ENCODE peak calls at places on chromosomes 4 and X, in nine cellular contexts. One of them, this sample, is unnamed.

GRCh38 chr4:94834496-94834895 is 76.7 kb downstream of the BMPR1B start:
- DNase-seq in effector memory CD4-positive, alpha-beta T cell: no peak
- DNase-seq in nephron progenitor cell: no peak
- DNase-seq in B cell: no peak
- DNase-seq in NB4: no peak
- DNase-seq in NCI-H2081: no peak
- DNase-seq in endothelial cell: no peak
- DNase-seq in HEK293T: no peak
- DNase-seq in esophagus squamous epithelium: no peak
- DNase-seq in this sample: no peak

GRCh38 chr4:27000122-27000521 is 139.5 kb downstream of the STIM2 start:
- DNase-seq in esophagus squamous epithelium: no peak
- DNase-seq in nephron progenitor cell: no peak
- DNase-seq in NB4: no peak
- DNase-seq in HEK293T: no peak
- DNase-seq in NCI-H2081: no peak
- DNase-seq in B cell: no peak
- DNase-seq in effector memory CD4-positive, alpha-beta T cell: no peak
- DNase-seq in endothelial cell: no peak
- DNase-seq in this sample: no peak

GRCh38 chr4:88738714-88739366 is 41.2 kb upstream of the NAP1L5 start:
- DNase-seq in NCI-H2081: peak; percentile 86
- DNase-seq in effector memory CD4-positive, alpha-beta T cell: no peak
- DNase-seq in B cell: no peak
- DNase-seq in NB4: no peak
- DNase-seq in nephron progenitor cell: no peak
- DNase-seq in esophagus squamous epithelium: no peak
- DNase-seq in HEK293T: no peak
- DNase-seq in endothelial cell: no peak
- DNase-seq in this sample: no peak

GRCh38 chrX:106889468-106889867 is 13.7 kb downstream of the RIPPLY1 start:
- DNase-seq in nephron progenitor cell: no peak
- DNase-seq in effector memory CD4-positive, alpha-beta T cell: no peak
- DNase-seq in esophagus squamous epithelium: no peak
- DNase-seq in B cell: no peak
- DNase-seq in HEK293T: no peak
- DNase-seq in NCI-H2081: no peak
- DNase-seq in NB4: no peak
- DNase-seq in endothelial cell: no peak
- DNase-seq in this sample: no peak

GRCh38 chr4:183348706-183349659 is 26.8 kb upstream of the CLDN24 start:
- DNase-seq in HEK293T: no peak
- DNase-seq in NCI-H2081: no peak
- DNase-seq in endothelial cell: no peak
- DNase-seq in esophagus squamous epithelium: no peak
- DNase-seq in NB4: peak; percentile 28
- DNase-seq in nephron progenitor cell: no peak
- DNase-seq in B cell: no peak
- DNase-seq in effector memory CD4-positive, alpha-beta T cell: no peak
- DNase-seq in this sample: no peak

GRCh38 chr4:118842055-118842454 is 6.1 kb upstream of the SEC24D start:
- DNase-seq in nephron progenitor cell: no peak
- DNase-seq in NB4: no peak
- DNase-seq in NCI-H2081: no peak
- DNase-seq in HEK293T: no peak
- DNase-seq in effector memory CD4-positive, alpha-beta T cell: no peak
- DNase-seq in endothelial cell: no peak
- DNase-seq in B cell: no peak
- DNase-seq in esophagus squamous epithelium: no peak
- DNase-seq in this sample: no peak

GRCh38 chrX:31715675-31716074 is 643.8 kb upstream of the FTHL17 start:
- DNase-seq in endothelial cell: no peak
- DNase-seq in NB4: no peak
- DNase-seq in effector memory CD4-positive, alpha-beta T cell: no peak
- DNase-seq in nephron progenitor cell: no peak
- DNase-seq in B cell: no peak
- DNase-seq in esophagus squamous epithelium: no peak
- DNase-seq in HEK293T: peak; percentile 38
- DNase-seq in NCI-H2081: no peak
- DNase-seq in this sample: no peak

GRCh38 chr4:89486042-89486441 is 178.4 kb upstream of the GPRIN3 start:
- DNase-seq in NB4: no peak
- DNase-seq in endothelial cell: no peak
- DNase-seq in NCI-H2081: peak; percentile 6
- DNase-seq in HEK293T: peak; percentile 17
- DNase-seq in nephron progenitor cell: no peak
- DNase-seq in B cell: no peak
- DNase-seq in effector memory CD4-positive, alpha-beta T cell: no peak
- DNase-seq in esophagus squamous epithelium: no peak
- DNase-seq in this sample: no peak

GRCh38 chr4:154030747-154031146 is 241.9 kb upstream of the SFRP2 start:
- DNase-seq in NB4: no peak
- DNase-seq in endothelial cell: no peak
- DNase-seq in effector memory CD4-positive, alpha-beta T cell: no peak
- DNase-seq in HEK293T: no peak
- DNase-seq in nephron progenitor cell: no peak
- DNase-seq in esophagus squamous epithelium: no peak
- DNase-seq in NCI-H2081: no peak
- DNase-seq in B cell: no peak
- DNase-seq in this sample: no peak

GRCh38 chrX:96987228-96987627 is 103.5 kb downstream of the RPA4 start:
- DNase-seq in esophagus squamous epithelium: no peak
- DNase-seq in nephron progenitor cell: no peak
- DNase-seq in HEK293T: no peak
- DNase-seq in NB4: no peak
- DNase-seq in endothelial cell: no peak
- DNase-seq in B cell: no peak
- DNase-seq in NCI-H2081: no peak
- DNase-seq in effector memory CD4-positive, alpha-beta T cell: no peak
- DNase-seq in this sample: no peak

GRCh38 chrX:10516781-10517322 is 103.5 kb downstream of the MID1 start:
- DNase-seq in HEK293T: no peak
- DNase-seq in effector memory CD4-positive, alpha-beta T cell: no peak
- DNase-seq in NB4: no peak
- DNase-seq in esophagus squamous epithelium: no peak
- DNase-seq in B cell: no peak
- DNase-seq in endothelial cell: no peak
- DNase-seq in NCI-H2081: no peak
- DNase-seq in nephron progenitor cell: no peak
- DNase-seq in this sample: no peak

GRCh38 chr4:6178757-6179156 is 21.6 kb downstream of the JAKMIP1 start:
- DNase-seq in NCI-H2081: no peak
- DNase-seq in effector memory CD4-positive, alpha-beta T cell: no peak
- DNase-seq in esophagus squamous epithelium: no peak
- DNase-seq in HEK293T: no peak
- DNase-seq in nephron progenitor cell: no peak
- DNase-seq in B cell: no peak
- DNase-seq in endothelial cell: no peak
- DNase-seq in NB4: no peak
- DNase-seq in this sample: no peak

GRCh38 chr4:4456816-4457578 is 70.1 kb downstream of the NSG1 start:
- DNase-seq in B cell: no peak
- DNase-seq in esophagus squamous epithelium: no peak
- DNase-seq in endothelial cell: no peak
- DNase-seq in effector memory CD4-positive, alpha-beta T cell: no peak
- DNase-seq in NCI-H2081: no peak
- DNase-seq in nephron progenitor cell: no peak
- DNase-seq in NB4: no peak
- DNase-seq in HEK293T: no peak
- DNase-seq in this sample: no peak

GRCh38 chr4:156294577-156294976 is 340.9 kb upstream of the CTSO start:
- DNase-seq in esophagus squamous epithelium: no peak
- DNase-seq in endothelial cell: peak; percentile 6
- DNase-seq in nephron progenitor cell: no peak
- DNase-seq in NCI-H2081: peak; percentile 80
- DNase-seq in NB4: peak; percentile 47
- DNase-seq in B cell: no peak
- DNase-seq in HEK293T: peak; percentile 31
- DNase-seq in effector memory CD4-positive, alpha-beta T cell: no peak
- DNase-seq in this sample: peak; percentile 52

GRCh38 chr4:189785257-189785656 is 155.4 kb upstream of the FRG1 start:
- DNase-seq in NB4: no peak
- DNase-seq in B cell: no peak
- DNase-seq in HEK293T: no peak
- DNase-seq in NCI-H2081: no peak
- DNase-seq in nephron progenitor cell: no peak
- DNase-seq in endothelial cell: no peak
- DNase-seq in esophagus squamous epithelium: no peak
- DNase-seq in effector memory CD4-positive, alpha-beta T cell: no peak
- DNase-seq in this sample: no peak

GRCh38 chr4:3372933-3373465 is 68.8 kb upstream of the HGFAC start:
- DNase-seq in esophagus squamous epithelium: no peak
- DNase-seq in HEK293T: no peak
- DNase-seq in B cell: peak; percentile 78
- DNase-seq in effector memory CD4-positive, alpha-beta T cell: no peak
- DNase-seq in endothelial cell: no peak
- DNase-seq in NB4: peak; percentile 97
- DNase-seq in NCI-H2081: no peak
- DNase-seq in nephron progenitor cell: no peak
- DNase-seq in this sample: peak; percentile 84

GRCh38 chr4:93313207-93313606 is 515.3 kb upstream of the ATOH1 start:
- DNase-seq in endothelial cell: no peak
- DNase-seq in B cell: no peak
- DNase-seq in esophagus squamous epithelium: no peak
- DNase-seq in HEK293T: no peak
- DNase-seq in NCI-H2081: no peak
- DNase-seq in effector memory CD4-positive, alpha-beta T cell: no peak
- DNase-seq in NB4: no peak
- DNase-seq in nephron progenitor cell: no peak
- DNase-seq in this sample: no peak

GRCh38 chr4:110130578-110131358 is 67.6 kb downstream of the ELOVL6 start:
- DNase-seq in effector memory CD4-positive, alpha-beta T cell: no peak
- DNase-seq in NB4: no peak
- DNase-seq in esophagus squamous epithelium: no peak
- DNase-seq in nephron progenitor cell: no peak
- DNase-seq in endothelial cell: no peak
- DNase-seq in B cell: no peak
- DNase-seq in HEK293T: no peak
- DNase-seq in NCI-H2081: no peak
- DNase-seq in this sample: no peak

GRCh38 chrX:10135561-10136399 is 21.0 kb upstream of the CLCN4 start:
- DNase-seq in esophagus squamous epithelium: no peak
- DNase-seq in effector memory CD4-positive, alpha-beta T cell: no peak
- DNase-seq in endothelial cell: no peak
- DNase-seq in B cell: no peak
- DNase-seq in HEK293T: no peak
- DNase-seq in nephron progenitor cell: no peak
- DNase-seq in NB4: no peak
- DNase-seq in NCI-H2081: no peak
- DNase-seq in this sample: no peak

GRCh38 chrX:72676465-72676864 is 37.6 kb downstream of the PHKA1 start:
- DNase-seq in esophagus squamous epithelium: no peak
- DNase-seq in endothelial cell: no peak
- DNase-seq in nephron progenitor cell: no peak
- DNase-seq in HEK293T: no peak
- DNase-seq in B cell: no peak
- DNase-seq in effector memory CD4-positive, alpha-beta T cell: no peak
- DNase-seq in NCI-H2081: no peak
- DNase-seq in NB4: no peak
- DNase-seq in this sample: no peak

GRCh38 chr4:65865489-65865888 is 195.2 kb upstream of the EPHA5 start:
- DNase-seq in NCI-H2081: no peak
- DNase-seq in esophagus squamous epithelium: no peak
- DNase-seq in nephron progenitor cell: no peak
- DNase-seq in endothelial cell: peak; percentile 13
- DNase-seq in NB4: peak; percentile 12
- DNase-seq in HEK293T: peak; percentile 18
- DNase-seq in B cell: no peak
- DNase-seq in effector memory CD4-positive, alpha-beta T cell: no peak
- DNase-seq in this sample: peak; percentile 11

GRCh38 chr4:39563448-39563847 is 36.2 kb upstream of the UGDH start:
- DNase-seq in effector memory CD4-positive, alpha-beta T cell: no peak
- DNase-seq in NB4: no peak
- DNase-seq in nephron progenitor cell: no peak
- DNase-seq in NCI-H2081: no peak
- DNase-seq in HEK293T: no peak
- DNase-seq in esophagus squamous epithelium: no peak
- DNase-seq in B cell: no peak
- DNase-seq in endothelial cell: no peak
- DNase-seq in this sample: no peak

GRCh38 chrX:49876750-49877149 is 2.5 kb upstream of the USP27X start:
- DNase-seq in B cell: peak; percentile 41
- DNase-seq in endothelial cell: peak; percentile 17
- DNase-seq in NCI-H2081: peak; percentile 10
- DNase-seq in NB4: peak; percentile 20
- DNase-seq in HEK293T: peak; percentile 36
- DNase-seq in esophagus squamous epithelium: no peak
- DNase-seq in nephron progenitor cell: no peak
- DNase-seq in effector memory CD4-positive, alpha-beta T cell: no peak
- DNase-seq in this sample: peak; percentile 13

GRCh38 chrX:56728752-56729151 is 291 bp upstream of the NBDY start:
- DNase-seq in nephron progenitor cell: peak; percentile 13
- DNase-seq in NCI-H2081: peak; percentile 60
- DNase-seq in endothelial cell: no peak
- DNase-seq in NB4: peak; percentile 17
- DNase-seq in esophagus squamous epithelium: no peak
- DNase-seq in B cell: no peak
- DNase-seq in effector memory CD4-positive, alpha-beta T cell: no peak
- DNase-seq in HEK293T: no peak
- DNase-seq in this sample: no peak

GRCh38 chrX:72373136-72373535 is 67.4 kb upstream of the CITED1 start:
- DNase-seq in endothelial cell: no peak
- DNase-seq in NB4: no peak
- DNase-seq in nephron progenitor cell: no peak
- DNase-seq in B cell: no peak
- DNase-seq in effector memory CD4-positive, alpha-beta T cell: no peak
- DNase-seq in esophagus squamous epithelium: no peak
- DNase-seq in HEK293T: no peak
- DNase-seq in NCI-H2081: no peak
- DNase-seq in this sample: no peak

GRCh38 chr4:87938746-87939145 is 36.8 kb upstream of the SPP1 start:
- DNase-seq in NB4: peak; percentile 13
- DNase-seq in effector memory CD4-positive, alpha-beta T cell: no peak
- DNase-seq in nephron progenitor cell: no peak
- DNase-seq in esophagus squamous epithelium: no peak
- DNase-seq in HEK293T: no peak
- DNase-seq in endothelial cell: no peak
- DNase-seq in NCI-H2081: no peak
- DNase-seq in B cell: no peak
- DNase-seq in this sample: no peak

GRCh38 chrX:104318330-104319009 is 63.7 kb upstream of the ESX1 start:
- DNase-seq in B cell: no peak
- DNase-seq in NCI-H2081: no peak
- DNase-seq in NB4: no peak
- DNase-seq in effector memory CD4-positive, alpha-beta T cell: no peak
- DNase-seq in HEK293T: no peak
- DNase-seq in endothelial cell: no peak
- DNase-seq in esophagus squamous epithelium: no peak
- DNase-seq in nephron progenitor cell: no peak
- DNase-seq in this sample: no peak

GRCh38 chrX:141467442-141467841 is 117.1 kb downstream of the SPANXA1 start:
- DNase-seq in NCI-H2081: no peak
- DNase-seq in endothelial cell: no peak
- DNase-seq in nephron progenitor cell: no peak
- DNase-seq in B cell: no peak
- DNase-seq in effector memory CD4-positive, alpha-beta T cell: no peak
- DNase-seq in esophagus squamous epithelium: no peak
- DNase-seq in NB4: no peak
- DNase-seq in HEK293T: peak; percentile 12
- DNase-seq in this sample: no peak

GRCh38 chrX:39017062-39017461 is 215.8 kb downstream of the MID1IP1 start:
- DNase-seq in endothelial cell: no peak
- DNase-seq in HEK293T: no peak
- DNase-seq in nephron progenitor cell: no peak
- DNase-seq in NB4: no peak
- DNase-seq in effector memory CD4-positive, alpha-beta T cell: no peak
- DNase-seq in esophagus squamous epithelium: no peak
- DNase-seq in NCI-H2081: no peak
- DNase-seq in B cell: no peak
- DNase-seq in this sample: no peak

GRCh38 chr4:183101956-183102480 is 3.0 kb downstream of the WWC2 start:
- DNase-seq in nephron progenitor cell: no peak
- DNase-seq in effector memory CD4-positive, alpha-beta T cell: no peak
- DNase-seq in B cell: no peak
- DNase-seq in HEK293T: no peak
- DNase-seq in esophagus squamous epithelium: no peak
- DNase-seq in NCI-H2081: no peak
- DNase-seq in endothelial cell: no peak
- DNase-seq in NB4: no peak
- DNase-seq in this sample: no peak

GRCh38 chr4:4405358-4405962 is 18.6 kb downstream of the NSG1 start:
- DNase-seq in esophagus squamous epithelium: no peak
- DNase-seq in NCI-H2081: no peak
- DNase-seq in NB4: no peak
- DNase-seq in endothelial cell: no peak
- DNase-seq in HEK293T: no peak
- DNase-seq in B cell: no peak
- DNase-seq in nephron progenitor cell: no peak
- DNase-seq in effector memory CD4-positive, alpha-beta T cell: no peak
- DNase-seq in this sample: no peak

This sample was measured in AML-193.